ENCODE peak calls at places on chromosome 17, in six cellular contexts. S, T, O, Z, B and Y are unnamed samples. For H3K27me3, the result is how much of the 10 kb centered on the place peaks cover.

GRCh38 chr17:5758651-5759050 is 174.3 kb upstream of the NLRP1 start:
- DNase-seq in S (no peak), T (no peak), O (peak), Z (peak), B (peak), Y (peak)

GRCh38 chr17:52079496-52079895 is 79.0 kb downstream of the CA10 start:
- DNase-seq in S (no peak), T (no peak), O (no peak), Z (no peak), B (no peak), Y (no peak)

GRCh38 chr17:29630630-29631193 is 8.0 kb upstream of the CORO6 start:
- DNase-seq in S (no peak), T (no peak), O (no peak), Z (no peak), B (no peak), Y (no peak)

GRCh38 chr17:79796570-79797491 is at the start of gene CBX8:
- DNase-seq in S (peak), T (peak), O (peak), Z (peak), B (peak), Y (peak)

GRCh38 chr17:63150994-63151464 is 185.0 kb downstream of the TANC2 start:
- DNase-seq in S (peak), T (no peak), O (peak), Z (no peak), B (peak), Y (no peak)

GRCh38 chr17:62897706-62898105 is 68.3 kb upstream of the TANC2 start:
- DNase-seq in S (no peak), T (no peak), O (no peak), Z (no peak), B (no peak), Y (no peak)

GRCh38 chr17:59074494-59074893 is 32.2 kb downstream of the TRIM37 start:
- DNase-seq in S (peak), T (no peak), O (peak), Z (no peak), B (no peak), Y (no peak)

GRCh38 chr17:9221231-9222180 is 200.2 kb downstream of the NTN1 start:
- DNase-seq in S (no peak), T (no peak), O (no peak), Z (no peak), B (no peak), Y (no peak)

GRCh38 chr17:41500131-41500911 is 5.1 kb downstream of the KRT13 start:
- DNase-seq in S (no peak), T (no peak), O (peak), Z (peak), B (no peak), Y (no peak)

DNA sequence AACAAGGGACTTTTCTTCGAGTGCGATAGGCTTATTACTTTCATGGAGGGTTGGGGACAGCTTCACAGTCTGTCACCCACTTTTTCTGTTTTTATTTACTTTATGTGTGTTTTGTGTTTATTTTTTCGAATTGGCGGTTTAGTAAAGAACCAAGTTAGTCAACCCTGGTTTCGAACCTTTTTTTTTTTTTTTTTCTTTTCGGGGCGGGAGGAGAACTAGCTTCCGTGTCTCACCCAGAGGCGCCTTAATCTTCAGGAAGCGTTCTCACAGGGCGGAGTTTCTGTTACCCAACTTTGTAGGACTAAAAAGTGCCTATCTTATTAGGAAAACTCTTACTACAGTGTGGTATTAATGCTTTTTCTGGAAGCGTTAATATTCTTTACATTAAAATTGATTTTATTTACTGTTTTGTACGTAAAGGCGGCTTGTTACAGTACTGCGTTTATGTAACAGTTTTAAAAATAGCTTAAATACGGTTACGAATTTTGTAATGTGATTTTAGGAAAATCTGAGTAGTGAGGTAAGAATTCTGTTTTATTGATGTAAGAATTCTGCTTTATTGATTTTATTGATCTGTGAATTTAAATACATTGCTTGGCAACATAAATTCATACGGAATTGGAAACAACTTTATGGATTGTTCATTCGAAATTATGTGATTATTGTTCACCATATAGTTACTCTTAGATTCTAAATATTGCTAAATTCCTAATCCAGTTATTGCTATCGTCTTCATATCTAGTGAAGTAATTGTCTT is 883 bp downstream of the ZNF207 start:
- DNase-seq in S (peak), T (no peak), O (peak), Z (peak), B (peak), Y (no peak)
- TF ChIP-seq CTCF in S (no peak), T (no peak), O (no peak), Z (no peak), B (no peak), Y (no peak)

GRCh38 chr17:34435182-34435928 is 72.3 kb upstream of the CCL1 start:
- DNase-seq in S (no peak), T (no peak), O (no peak), Z (no peak), B (no peak), Y (no peak)
- H3K27me3 ChIP-seq in S (under half), T (under half), O (under half), Z (under half), B (under half), Y (under half)

DNA sequence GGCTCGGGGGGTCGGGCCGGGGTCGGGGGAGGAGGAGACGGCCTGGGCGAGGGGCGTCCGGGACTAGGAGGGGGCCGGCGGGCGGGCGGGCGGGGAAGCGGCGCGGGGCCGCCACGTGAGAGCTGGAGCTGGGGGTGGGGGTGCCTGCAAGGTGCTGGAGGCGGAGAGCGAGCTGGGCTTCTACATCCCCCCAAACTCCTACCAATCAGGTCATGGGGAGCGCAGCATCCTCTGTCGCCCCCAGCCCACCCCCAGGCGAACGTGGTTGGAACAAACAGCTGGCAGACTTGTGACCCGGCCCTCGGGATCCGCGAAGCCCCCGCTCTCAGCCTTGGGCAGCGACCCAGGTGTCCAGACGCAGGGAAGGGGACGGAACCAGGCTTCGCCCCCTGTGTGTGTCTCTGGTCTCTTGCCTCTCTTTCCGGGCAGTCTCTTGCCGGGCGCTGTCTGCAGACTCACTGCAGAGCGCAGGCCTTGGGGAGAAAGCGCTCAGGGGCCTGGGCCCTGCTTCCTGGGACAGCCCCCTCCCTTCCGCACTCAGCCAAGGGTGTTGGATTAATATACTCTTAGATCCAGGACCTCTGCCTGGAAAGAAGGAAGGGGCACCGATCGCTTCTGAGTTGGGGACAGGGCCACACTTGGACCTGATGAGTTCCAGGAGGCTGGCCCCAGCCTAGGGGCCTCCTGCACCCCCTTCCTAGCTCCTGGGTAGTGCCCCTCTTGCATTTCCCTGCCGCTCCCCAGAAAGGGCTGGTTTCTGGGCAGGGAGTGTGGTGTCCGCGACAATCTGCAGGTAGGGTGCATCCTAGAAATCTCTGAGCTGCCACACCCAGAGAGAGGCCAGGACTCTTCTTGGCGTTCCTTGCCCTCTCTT is 730 bp downstream of the RASL10B start:
- DNase-seq in S (no peak), T (no peak), O (no peak), Z (no peak), B (no peak), Y (no peak)
- H3K4me3 ChIP-seq in S (peak), T (peak), O (peak), Z (no peak), B (peak), Y (no peak)

GRCh38 chr17:77892031-77892430 is 66.5 kb upstream of the TNRC6C start:
- DNase-seq in S (no peak), T (no peak), O (no peak), Z (no peak), B (no peak), Y (no peak)

GRCh38 chr17:77894126-77894956 is 64.2 kb upstream of the TNRC6C start:
- DNase-seq in S (no peak), T (no peak), O (no peak), Z (no peak), B (no peak), Y (no peak)

GRCh38 chr17:77891602-77892001 is 66.9 kb upstream of the TNRC6C start:
- DNase-seq in S (no peak), T (no peak), O (no peak), Z (no peak), B (no peak), Y (no peak)

GRCh38 chr17:77893144-77894044 is 65.1 kb upstream of the TNRC6C start:
- DNase-seq in S (no peak), T (no peak), O (no peak), Z (no peak), B (no peak), Y (no peak)

GRCh38 chr17:77892469-77893143 is 65.9 kb upstream of the TNRC6C start:
- DNase-seq in S (no peak), T (no peak), O (peak), Z (peak), B (peak), Y (no peak)
- TF ChIP-seq CTCF in S (no peak), T (no peak), O (peak), Z (peak), B (peak), Y (peak)

DNA sequence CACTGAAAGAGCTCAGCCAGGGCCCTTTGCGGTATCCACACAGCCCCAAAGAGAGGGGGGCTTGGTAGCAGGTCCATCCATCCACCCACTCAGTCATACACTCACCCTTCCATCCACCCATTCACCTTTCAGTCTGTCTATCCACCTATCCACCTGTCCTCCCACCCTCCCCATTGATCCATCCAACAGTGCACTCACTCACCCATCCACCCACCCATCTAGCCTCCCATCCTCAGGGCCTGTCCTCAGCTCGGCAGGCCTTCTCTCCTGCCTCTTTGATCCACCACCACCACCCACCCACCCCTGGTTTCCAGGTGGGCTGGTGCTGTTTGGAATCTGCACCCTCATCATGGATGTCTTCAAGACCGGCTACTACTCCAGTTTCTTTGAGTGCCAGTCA is 1.2 kb downstream of the OTOP2 start:
- DNase-seq in S (no peak), T (no peak), O (no peak), Z (no peak), B (no peak), Y (no peak)
- H3K27me3 ChIP-seq in S (half or more), T (under half), O (half or more), Z (under half), B (under half), Y (under half)

DNA sequence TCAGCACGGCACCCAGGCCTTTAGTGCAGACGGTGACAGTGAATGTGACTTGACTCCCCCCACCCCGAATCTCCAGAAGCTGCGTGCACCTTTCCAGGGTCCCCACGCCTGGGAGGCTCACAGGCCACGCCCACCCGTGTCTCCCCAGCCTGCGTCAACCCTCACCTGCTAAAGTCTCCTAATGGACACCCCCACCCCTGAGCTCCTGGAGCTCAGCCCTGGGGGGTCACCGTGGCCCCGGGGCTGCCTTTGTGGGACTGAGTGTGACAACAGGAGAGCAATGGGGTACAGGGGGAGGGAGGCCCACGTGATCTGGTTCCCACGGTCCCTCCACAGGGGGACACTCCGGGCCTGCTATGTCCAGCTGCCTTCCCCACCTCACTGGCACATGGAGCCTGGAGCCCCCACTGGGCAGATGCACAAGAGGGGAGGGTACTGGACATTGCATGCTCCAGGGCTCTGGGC is 7.4 kb upstream of the FASN start:
- DNase-seq in S (no peak), T (peak), O (no peak), Z (no peak), B (peak), Y (no peak)
- H3K4me3 ChIP-seq in S (no peak), T (no peak), O (no peak), Z (no peak), B (no peak), Y (peak)

GRCh38 chr17:14372905-14373559 is 72.2 kb downstream of the HS3ST3B1 start:
- DNase-seq in S (no peak), T (no peak), O (no peak), Z (no peak), B (no peak), Y (no peak)

GRCh38 chr17:14374268-14374667 is 73.4 kb downstream of the HS3ST3B1 start:
- DNase-seq in S (no peak), T (no peak), O (no peak), Z (no peak), B (no peak), Y (no peak)

DNA sequence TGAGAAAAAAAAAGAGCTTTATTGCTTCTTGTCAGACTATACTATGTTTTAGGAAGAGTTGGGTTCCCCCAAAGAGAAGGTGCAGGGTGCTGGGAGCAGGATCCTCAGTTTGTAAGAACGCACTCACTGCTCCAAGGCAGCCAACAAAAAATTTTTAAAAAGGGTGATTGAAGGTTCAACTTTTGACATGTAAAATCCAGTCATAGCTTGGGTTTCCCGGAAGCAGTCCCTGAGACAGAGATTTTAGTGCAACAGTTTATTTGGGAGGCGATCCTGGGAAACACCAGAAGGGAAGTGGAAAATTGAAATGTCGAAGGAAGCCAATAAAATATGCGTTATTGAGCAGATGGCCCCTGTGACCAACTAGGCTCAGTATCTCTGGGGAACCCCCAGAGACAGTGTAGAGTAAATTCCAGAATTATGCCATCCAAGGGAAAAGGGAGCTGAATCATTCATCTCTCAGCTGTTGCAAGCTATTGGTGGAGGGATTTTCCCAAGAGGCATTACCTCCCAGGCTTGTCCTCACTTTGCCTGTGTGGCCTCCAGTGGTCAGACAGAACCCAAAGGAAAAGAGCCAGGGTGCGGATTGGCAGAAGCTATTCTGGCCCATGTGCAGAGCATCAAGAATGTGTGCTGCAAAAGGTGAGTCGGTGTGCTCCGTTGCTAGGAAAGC is 72.8 kb downstream of the HS3ST3B1 start:
- DNase-seq in S (peak), T (no peak), O (peak), Z (no peak), B (no peak), Y (no peak)
- TF ChIP-seq CTCF in S (no peak), T (no peak), O (no peak), Z (no peak), B (no peak), Y (no peak)

GRCh38 chr17:49015924-49016774 is 19.0 kb downstream of the IGF2BP1 start:
- DNase-seq in S (peak), T (no peak), O (peak), Z (peak), B (no peak), Y (no peak)
- H3K27me3 ChIP-seq in S (under half), T (under half), O (under half), Z (half or more), B (under half), Y (under half)

GRCh38 chr17:1376061-1376460 is 24.0 kb downstream of the YWHAE start:
- DNase-seq in S (no peak), T (no peak), O (no peak), Z (no peak), B (no peak), Y (no peak)
- H3K4me3 ChIP-seq in S (no peak), T (no peak), O (no peak), Z (no peak), B (no peak), Y (peak)

DNA sequence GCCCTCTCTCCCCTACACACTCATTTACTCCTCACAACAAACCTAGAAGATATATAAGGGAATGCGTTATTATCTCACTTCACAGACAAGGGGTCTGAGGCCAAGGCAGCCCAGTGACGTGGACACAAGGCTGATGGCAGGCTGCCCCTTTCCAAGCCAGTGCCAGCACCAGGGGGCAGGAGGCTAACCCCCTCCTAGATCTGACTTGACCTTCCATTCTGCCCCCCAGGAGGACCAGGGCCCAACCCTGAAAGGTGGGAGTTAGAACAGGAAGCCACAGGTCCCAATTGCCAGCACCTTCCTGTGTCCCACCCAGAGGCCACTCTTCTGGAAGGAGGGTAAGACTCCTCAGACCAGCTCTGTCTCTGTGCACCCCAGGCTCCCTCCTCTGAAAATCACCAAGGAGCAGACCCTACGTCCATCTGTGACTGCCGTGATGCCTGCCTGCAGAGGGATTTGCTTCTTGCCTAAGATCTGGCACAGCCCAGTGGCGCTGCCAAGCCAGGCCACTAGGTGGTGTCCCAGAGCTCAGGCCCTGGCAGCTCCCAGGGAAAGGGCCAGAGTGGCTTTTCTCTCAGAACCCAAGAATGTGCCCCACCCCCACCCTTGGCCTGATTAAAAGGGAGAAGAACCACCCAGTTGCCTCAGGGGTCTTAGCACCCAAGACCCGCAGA is 42.4 kb upstream of the MRPS23 start:
- DNase-seq in S (peak), T (peak), O (peak), Z (peak), B (peak), Y (peak)
- TF ChIP-seq CTCF in S (peak), T (peak), O (peak), Z (peak), B (peak), Y (peak)